ENCODE peak calls at places on chromosome 10, in four cellular contexts. Y, X, O and Z are unnamed samples.

GRCh38 chr10:49176310-49177268 is 11.6 kb downstream of the TMEM273 start:
- ATAC-seq in Y (peak), O (no peak), X (no peak), Z (no peak)

GRCh38 chr10:16459428-16459939 is 22.7 kb downstream of the PTER start:
- ATAC-seq in O (no peak), X (no peak), Y (no peak), Z (no peak)

GRCh38 chr10:70733051-70733450 is 52.1 kb downstream of the TBATA start:
- ATAC-seq in O (no peak), X (no peak), Y (no peak), Z (no peak)

GRCh38 chr10:71010730-71011129 is 122.4 kb upstream of the PCBD1 start:
- ATAC-seq in X (no peak), O (no peak), Y (no peak), Z (no peak)

GRCh38 chr10:3838723-3839437 is 53.9 kb upstream of the KLF6 start:
- ATAC-seq in X (no peak), Y (no peak), O (no peak), Z (peak)

GRCh38 chr10:114561008-114561523 is 97.0 kb downstream of the ABLIM1 start:
- ATAC-seq in X (no peak), Y (no peak), O (no peak), Z (no peak)

GRCh38 chr10:70664702-70665195 is 7.6 kb upstream of the ADAMTS14 start:
- ATAC-seq in X (no peak), O (peak), Y (no peak), Z (peak)

GRCh38 chr10:130877131-130877530 is 434.4 kb downstream of the TCERG1L start:
- ATAC-seq in Y (no peak), X (no peak), O (no peak), Z (no peak)

GRCh38 chr10:51400354-51401096 is 298.9 kb downstream of the CSTF2T start:
- ATAC-seq in O (no peak), Y (no peak), X (no peak), Z (no peak)

GRCh38 chr10:62653254-62653653 is 151.3 kb upstream of the ADO start:
- ATAC-seq in O (no peak), Y (no peak), X (no peak), Z (peak)

GRCh38 chr10:5566606-5567005 is 41.8 kb downstream of the CALML3 start:
- ATAC-seq in O (peak), Y (peak), X (no peak), Z (peak)

GRCh38 chr10:29322918-29323317 is 34.0 kb downstream of the LYZL1 start:
- ATAC-seq in Y (no peak), O (no peak), X (no peak), Z (no peak)

GRCh38 chr10:112755446-112756117 is 194.5 kb upstream of the TCF7L2 start:
- ATAC-seq in O (peak), X (no peak), Y (no peak), Z (no peak)

GRCh38 chr10:13559124-13559700 is 27.6 kb upstream of the PRPF18 start:
- ATAC-seq in O (peak), Y (no peak), X (no peak), Z (no peak)

GRCh38 chr10:92052741-92053140 is 129.2 kb downstream of the BTAF1 start:
- ATAC-seq in O (no peak), Y (no peak), X (no peak), Z (no peak)

GRCh38 chr10:80487422-80487785 is 33.3 kb downstream of the TSPAN14 start:
- ATAC-seq in O (no peak), X (peak), Y (no peak), Z (no peak)

GRCh38 chr10:50464004-50464409 is 159.7 kb downstream of the SGMS1 start:
- ATAC-seq in Y (no peak), X (no peak), O (no peak), Z (no peak)

GRCh38 chr10:35898722-35899485 is 256.8 kb upstream of the FZD8 start:
- ATAC-seq in Y (no peak), X (no peak), O (peak), Z (no peak)

GRCh38 chr10:72355214-72355555 is 466 bp upstream of the DNAJB12 start:
- ATAC-seq in Y (peak), O (no peak), X (peak), Z (peak)

GRCh38 chr10:51092402-51092801 is 18.1 kb downstream of the PRKG1 start:
- ATAC-seq in O (no peak), X (no peak), Y (no peak), Z (no peak)

GRCh38 chr10:27197980-27198645 is 42.5 kb downstream of the ACBD5 start:
- ATAC-seq in Y (no peak), X (no peak), O (no peak), Z (no peak)

GRCh38 chr10:91590142-91590903 is 42.5 kb downstream of the PPP1R3C start:
- ATAC-seq in Y (no peak), X (no peak), O (peak), Z (peak)

GRCh38 chr10:45180946-45181439 is 134.4 kb downstream of the OR13A1 start:
- ATAC-seq in O (no peak), Y (no peak), X (no peak), Z (no peak)

GRCh38 chr10:17564911-17565310 is 52.3 kb downstream of the HACD1 start:
- ATAC-seq in O (no peak), X (no peak), Y (no peak), Z (no peak)

GRCh38 chr10:13502384-13502783 is 26.4 kb downstream of the BEND7 start:
- ATAC-seq in X (no peak), O (no peak), Y (no peak), Z (no peak)

GRCh38 chr10:77865585-77866324 is 60.8 kb downstream of the DLG5 start:
- ATAC-seq in O (peak), Y (no peak), X (peak), Z (peak)

GRCh38 chr10:132927824-132928223 is 14.5 kb downstream of the CFAP46 start:
- ATAC-seq in Y (no peak), O (no peak), X (no peak), Z (no peak)